ENCODE peak calls at places on chromosomes 12 and 14, in six cellular contexts. R is IMR-90, F is trophoblast cell, S is neuronal stem cell, D is mesenchymal stem cell, T is H1. U is an unnamed sample.

GRCh38 chr14:80944861-80945617 is 3.5 kb upstream of the CEP128 start:
- DNase-seq in R (no peak), F (no peak), S (no peak), D (no peak), T (no peak), U (no peak)

GRCh38 chr12:117360551-117361311 is 695 bp downstream of the NOS1 start:
- DNase-seq in R (no peak), F (no peak), S (no peak), D (no peak), T (no peak), U (peak; percentile 58)

GRCh38 chr14:86626530-86626929 is 1096.6 kb downstream of the FLRT2 start:
- DNase-seq in R (peak; percentile 55), F (no peak), S (no peak), D (no peak), T (no peak), U (no peak)

GRCh38 chr12:21526053-21526452 is at the start of gene SPX:
- DNase-seq in R (peak; percentile 26), F (no peak), S (no peak), D (no peak), T (no peak), U (no peak)

GRCh38 chr14:96735509-96735908 is 61.7 kb upstream of the VRK1 start:
- DNase-seq in R (no peak), F (no peak), S (no peak), D (no peak), T (no peak), U (no peak)

GRCh38 chr12:98998697-98999299 is 353.7 kb downstream of the APAF1 start:
- DNase-seq in R (peak; percentile 38), F (no peak), S (peak; percentile 37), D (peak; percentile 49), T (no peak), U (no peak)

GRCh38 chr12:95316798-95317197 is 99.2 kb downstream of the VEZT start:
- DNase-seq in R (no peak), F (no peak), S (no peak), D (peak; percentile 84), T (no peak), U (no peak)

GRCh38 chr12:57430117-57430930 is 519 bp downstream of the R3HDM2 start:
- DNase-seq in R (peak; percentile 34), F (peak; percentile 36), S (peak; percentile 31), D (peak; percentile 63), T (no peak), U (peak; percentile 67)

GRCh38 chr14:102878970-102879460 is 43.4 kb upstream of the AMN start:
- DNase-seq in R (no peak), F (peak; percentile 34), S (no peak), D (no peak), T (no peak), U (no peak)

GRCh38 chr12:117158911-117159310 is 31.4 kb downstream of the FBXO21 start:
- DNase-seq in R (peak; percentile 17), F (peak; percentile 66), S (no peak), D (no peak), T (no peak), U (no peak)

GRCh38 chr12:121787063-121787774 is 6.3 kb downstream of the RHOF start:
- DNase-seq in R (no peak), F (no peak), S (no peak), D (no peak), T (no peak), U (no peak)

GRCh38 chr14:105701456-105702274 is 175.3 kb downstream of the TMEM121 start:
- DNase-seq in R (no peak), F (no peak), S (no peak), D (no peak), T (no peak), U (no peak)

GRCh38 chr12:52235001-52235760 is 2.1 kb downstream of the KRT7 start:
- DNase-seq in R (no peak), F (no peak), S (no peak), D (no peak), T (no peak), U (no peak)

GRCh38 chr12:123092866-123093265 is 58.0 kb downstream of the PITPNM2 start:
- DNase-seq in R (no peak), F (no peak), S (no peak), D (peak; percentile 30), T (no peak), U (no peak)
- H3K18ac ChIP-seq in R (peak overlapping the region; percentile 36), F (no peak overlapping the region), S (no peak overlapping the region), D (no peak overlapping the region), T (no peak overlapping the region), U (no peak overlapping the region)

DNA sequence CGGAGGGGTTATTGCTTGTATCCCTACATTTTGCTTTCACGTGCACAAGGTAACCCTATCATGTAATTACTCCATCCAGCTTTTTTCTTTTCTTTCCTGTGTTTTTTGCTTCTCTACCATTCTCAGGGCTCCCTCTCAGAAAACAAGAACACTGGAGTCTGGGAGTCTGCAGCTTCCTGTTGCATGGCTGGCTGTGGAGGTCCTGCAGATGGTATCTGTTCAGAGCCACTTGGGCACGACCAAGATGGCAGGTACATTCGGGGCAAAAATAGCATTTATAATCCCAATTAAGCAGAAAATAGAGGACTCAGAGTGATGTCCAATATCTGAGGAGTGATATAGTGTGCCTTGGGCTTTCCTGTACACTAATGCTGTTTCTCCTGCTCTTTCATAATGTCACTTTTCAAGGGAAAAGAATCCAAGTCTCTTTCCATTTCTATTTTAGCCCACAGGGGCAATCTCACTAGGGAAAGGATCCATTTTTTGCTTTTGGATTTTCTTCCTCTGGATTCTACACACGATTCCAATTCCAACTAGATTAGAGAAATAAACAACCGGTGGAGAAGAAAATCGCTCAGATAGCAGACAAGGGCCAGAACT is 3.2 kb upstream of the NUMB start:
- DNase-seq in R (no peak), F (no peak), S (no peak), D (peak; percentile 24), T (no peak), U (no peak)
- H3K14ac ChIP-seq in R (peak overlapping the region; percentile 65), F (no peak overlapping the region), S (no peak overlapping the region), D (no peak overlapping the region), T (no peak overlapping the region), U (no peak overlapping the region)

DNA sequence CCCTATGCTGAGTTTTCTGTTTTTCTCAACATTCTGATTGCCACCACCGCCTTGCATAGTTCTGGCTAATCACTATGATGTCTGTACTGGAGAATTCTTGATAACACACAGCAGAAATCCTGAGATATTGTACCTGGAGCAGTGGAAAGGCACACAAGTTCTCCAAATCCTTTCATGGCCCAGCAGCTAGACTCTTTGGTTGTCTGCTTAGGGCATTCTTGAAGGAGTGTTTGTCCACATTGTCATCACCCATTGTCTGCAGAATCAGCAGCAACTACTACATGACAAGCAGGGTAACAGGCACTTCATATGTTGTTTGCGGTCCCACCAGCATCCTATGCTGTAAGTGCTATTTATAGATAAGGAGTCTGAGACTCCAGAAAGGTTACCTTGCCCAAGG is 128.9 kb downstream of the DAAM1 start:
- DNase-seq in R (no peak), F (peak; percentile 76), S (no peak), D (no peak), T (no peak), U (no peak)
- H3K4me1 ChIP-seq in R (peaks cover 2% of the 10 kb centered on the region), F (peaks cover 2% of the 10 kb centered on the region), S (peaks cover 18% of the 10 kb centered on the region), D (peaks cover 4% of the 10 kb centered on the region), T (no peaks in the 10 kb centered on the region), U (no peaks in the 10 kb centered on the region)

GRCh38 chr12:104579716-104580495 is 123.2 kb downstream of the CHST11 start:
- DNase-seq in R (no peak), F (no peak), S (no peak), D (peak; percentile 54), T (no peak), U (no peak)

GRCh38 chr12:104575442-104575841 is 118.7 kb downstream of the CHST11 start:
- DNase-seq in R (no peak), F (no peak), S (no peak), D (no peak), T (no peak), U (no peak)

GRCh38 chr12:104576178-104576778 is 119.5 kb downstream of the CHST11 start:
- DNase-seq in R (no peak), F (no peak), S (no peak), D (no peak), T (no peak), U (no peak)

GRCh38 chr12:104578453-104578852 is 121.7 kb downstream of the CHST11 start:
- DNase-seq in R (peak; percentile 84), F (peak; percentile 61), S (no peak), D (peak; percentile 94), T (no peak), U (no peak)

GRCh38 chr12:104576980-104577925 is 120.5 kb downstream of the CHST11 start:
- DNase-seq in R (peak; percentile 79), F (no peak), S (no peak), D (peak; percentile 78), T (no peak), U (no peak)
- H3K18ac ChIP-seq in R (no peak overlapping the region), F (no peak overlapping the region), S (no peak overlapping the region), D (no peak overlapping the region), T (no peak overlapping the region), U (no peak overlapping the region)

GRCh38 chr12:123148223-123148622 is 2.7 kb downstream of the PITPNM2 start:
- DNase-seq in R (no peak), F (no peak), S (no peak), D (no peak), T (no peak), U (no peak)
- H3K14ac ChIP-seq in R (no peak overlapping the region), F (no peak overlapping the region), S (no peak overlapping the region), D (no peak overlapping the region), T (no peak overlapping the region), U (no peak overlapping the region)

U was measured in H9.